ENCODE peak calls at places on chromosomes 16 and 17, in five cellular contexts. I is heart left ventricle, L is stomach, O is cardiac fibroblast, G is cardiac muscle cell. N is an unnamed sample.
A peak's percentile ranks its signal among the peaks of the same experiment; 100 is the strongest.

GRCh38 chr16:85360323-85361277 is 248.3 kb upstream of the CIBAR2 start:
- DNase-seq in L (peak; percentile 77), G (no peak), O (no peak), I (no peak), N (no peak)

GRCh38 chr16:28863929-28864886 is 565 bp downstream of the SH2B1 start:
- DNase-seq in I (peak; percentile 39), O (peak; percentile 46), L (no peak), G (peak; percentile 61), N (peak; percentile 30)

GRCh38 chr17:31413871-31414589 is 22.6 kb downstream of the RAB11FIP4 start:
- DNase-seq in O (peak; percentile 73), I (peak; percentile 58), L (no peak), G (peak; percentile 78), N (peak; percentile 77)

GRCh38 chr17:38451840-38452529 is 23.7 kb downstream of the ARHGAP23 start:
- DNase-seq in G (peak; percentile 97), L (no peak), I (no peak), O (peak; percentile 90), N (peak; percentile 91)

GRCh38 chr16:15592324-15592723 is 50.6 kb downstream of the MARF1 start:
- DNase-seq in O (no peak), I (no peak), G (no peak), L (no peak), N (no peak)

GRCh38 chr17:75060434-75061054 is 13.5 kb downstream of the KCTD2 start:
- DNase-seq in O (no peak), L (no peak), I (peak; percentile 42), G (no peak), N (no peak)

GRCh38 chr17:48416971-48417370 is 13.0 kb downstream of the SKAP1 start:
- DNase-seq in O (no peak), G (no peak), L (no peak), I (no peak), N (no peak)

GRCh38 chr17:41211845-41212466 is 14.5 kb upstream of the KRTAP9-2 start:
- DNase-seq in L (no peak), I (no peak), O (peak; percentile 36), G (no peak), N (peak; percentile 54)

GRCh38 chr16:53768593-53768992 is 64.6 kb downstream of the FTO start:
- DNase-seq in I (no peak), G (peak; percentile 93), L (no peak), O (peak; percentile 97), N (peak; percentile 93)

DNA sequence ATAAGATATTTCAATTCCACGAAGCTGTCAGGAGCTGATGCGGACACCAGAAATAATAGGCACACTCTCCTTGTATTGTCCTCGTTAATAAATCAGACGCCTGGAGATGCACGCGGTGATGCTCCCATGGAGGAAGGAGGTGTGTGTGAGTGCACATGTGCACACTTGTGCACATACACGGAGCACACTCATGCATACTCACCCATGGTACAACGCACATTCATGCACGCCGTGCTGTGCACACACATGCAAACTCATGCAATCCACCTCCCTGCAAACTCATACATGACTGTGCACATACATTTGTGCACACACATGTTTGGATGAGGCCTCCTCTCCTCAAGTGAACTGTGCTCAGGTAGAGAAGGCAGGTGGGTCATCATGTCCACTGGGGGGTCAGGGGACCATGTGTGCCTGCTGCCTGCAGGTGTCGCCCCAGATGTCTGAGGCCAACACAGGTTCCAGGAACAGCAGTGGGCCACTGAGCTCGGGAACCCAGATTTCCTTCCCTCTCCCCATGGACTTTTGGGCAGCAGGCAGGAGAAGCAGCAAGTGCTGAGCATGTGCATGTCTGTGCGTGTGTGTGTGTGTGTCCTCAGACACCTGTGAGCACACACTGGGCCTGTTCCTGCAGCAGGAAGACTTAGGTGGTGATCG is 165.3 kb downstream of the SDK2 start:
- DNase-seq in L (no peak), O (no peak), G (no peak), I (no peak), N (no peak)
- TF ChIP-seq CTCF in L (no peak), O (no peak), G (no peak), I (no peak), N (no peak)

GRCh38 chr17:42679001-42679491 is 2.3 kb upstream of the PLEKHH3 start:
- DNase-seq in O (peak; percentile 54), I (no peak), L (peak; percentile 63), G (peak; percentile 62), N (no peak)
- TF ChIP-seq CTCF in O (no peak), I (no peak), L (no peak), G (no peak), N (no peak)

GRCh38 chr16:49592507-49593422 is 219.2 kb downstream of the C16orf78 start:
- DNase-seq in G (peak; percentile 38), L (peak; percentile 30), O (peak; percentile 52), I (no peak), N (no peak)

GRCh38 chr16:49588729-49589384 is 215.3 kb downstream of the C16orf78 start:
- DNase-seq in G (peak; percentile 59), O (peak; percentile 52), I (no peak), L (peak; percentile 17), N (no peak)

GRCh38 chr16:49588061-49588460 is 214.5 kb downstream of the C16orf78 start:
- DNase-seq in O (no peak), L (peak; percentile 5), G (no peak), I (no peak), N (no peak)

GRCh38 chr16:49589721-49590120 is 216.1 kb downstream of the C16orf78 start:
- DNase-seq in L (peak; percentile 9), O (no peak), G (no peak), I (no peak), N (no peak)

GRCh38 chr16:49590166-49590871 is 216.7 kb downstream of the C16orf78 start:
- DNase-seq in L (peak; percentile 17), I (no peak), O (no peak), G (no peak), N (no peak)
- TF ChIP-seq CTCF in L (no peak), I (no peak), O (no peak), G (no peak), N (no peak)

DNA sequence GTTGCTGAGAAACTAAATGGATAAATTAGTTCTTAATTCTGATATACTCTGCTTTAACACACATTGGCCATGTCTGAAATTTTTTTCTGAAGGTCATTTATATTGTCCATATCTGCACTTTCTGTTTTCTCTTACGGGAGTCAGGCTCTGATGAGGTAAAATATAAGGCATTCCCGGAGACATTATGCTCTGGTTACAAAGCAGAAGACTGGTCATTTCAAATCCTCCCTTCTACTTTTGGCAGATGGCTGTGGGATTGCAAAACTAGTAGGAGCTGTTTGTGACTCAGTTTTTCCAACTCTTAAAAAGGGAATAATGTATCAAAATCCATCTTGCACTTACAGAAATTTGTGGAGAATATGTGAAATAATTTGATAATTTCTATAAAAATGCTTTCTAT is 92.2 kb upstream of the CPHXL start:
- DNase-seq in L (no peak), O (peak; percentile 9), I (no peak), G (peak; percentile 0), N (no peak)
- TF ChIP-seq CTCF in L (no peak), O (no peak), I (no peak), G (no peak), N (no peak)

GRCh38 chr16:11330526-11331237 is 14.6 kb upstream of the RMI2 start:
- DNase-seq in I (no peak), G (no peak), O (no peak), L (no peak), N (no peak)
- TF ChIP-seq CTCF in I (no peak), G (no peak), O (no peak), L (no peak), N (no peak)

GRCh38 chr17:1644493-1645206 is 882 bp downstream of the SCARF1 start:
- DNase-seq in G (peak; percentile 25), O (peak; percentile 67), L (no peak), I (peak; percentile 39), N (peak; percentile 33)

GRCh38 chr17:1643999-1644492 is 1.5 kb downstream of the SCARF1 start:
- DNase-seq in I (peak; percentile 55), L (no peak), G (peak; percentile 24), O (peak; percentile 18), N (no peak)

GRCh38 chr17:1645207-1646171 is at the start of gene SCARF1:
- DNase-seq in I (peak; percentile 86), G (no peak), O (no peak), L (no peak), N (no peak)

GRCh38 chr17:1641065-1641403 is 4.5 kb downstream of the SCARF1 start:
- DNase-seq in L (no peak), G (no peak), I (no peak), O (no peak), N (no peak)

DNA sequence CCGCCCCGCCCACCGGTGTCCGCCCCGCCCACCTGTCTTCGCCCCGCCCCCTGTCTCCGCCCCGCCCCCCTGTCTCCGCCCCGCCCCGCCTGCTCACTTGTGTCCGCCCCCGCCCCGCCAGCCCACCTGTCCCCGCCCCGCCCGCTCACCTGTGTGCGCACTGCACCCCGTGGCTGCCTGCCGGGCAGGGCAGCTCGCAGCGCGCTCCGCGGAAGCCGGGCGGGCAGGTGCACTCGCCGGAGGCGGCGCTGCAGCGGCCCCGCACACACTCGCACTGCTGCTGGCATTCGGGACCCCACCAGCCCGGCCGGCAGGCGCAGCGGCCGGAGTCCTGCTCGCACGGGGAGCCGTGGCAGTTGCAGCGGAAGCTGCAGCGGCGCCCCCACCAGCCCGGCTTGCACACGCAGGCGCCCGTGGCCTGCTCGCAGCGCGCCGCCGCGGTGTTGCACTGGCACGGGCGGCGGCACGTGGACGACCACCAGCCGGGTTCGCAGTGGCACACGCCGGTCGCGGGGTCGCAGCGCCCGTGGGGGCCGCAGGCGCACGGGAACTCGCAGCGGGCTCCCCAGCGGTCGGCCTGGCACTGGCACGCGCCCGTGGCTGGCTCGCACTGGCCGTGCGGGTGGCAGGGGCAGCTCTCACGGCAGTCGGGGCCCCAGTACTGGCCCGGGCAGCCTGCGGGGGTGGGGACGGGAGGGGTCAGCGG is 2.1 kb downstream of the SCARF1 start:
- DNase-seq in O (no peak), L (peak; percentile 92), I (peak; percentile 59), G (peak; percentile 23), N (no peak)
- TF ChIP-seq CTCF in O (no peak), L (no peak), I (no peak), G (peak; percentile 17), N (peak; percentile 51)

GRCh38 chr17:77281904-77282367 is 141.2 kb downstream of the SEC14L1 start:
- DNase-seq in O (no peak), G (peak; percentile 40), I (no peak), L (peak; percentile 65), N (no peak)

GRCh38 chr17:77279448-77280303 is 138.9 kb downstream of the SEC14L1 start:
- DNase-seq in G (peak; percentile 94), I (no peak), L (peak; percentile 44), O (peak; percentile 72), N (no peak)

GRCh38 chr17:77281024-77281903 is 140.5 kb downstream of the SEC14L1 start:
- DNase-seq in I (peak; percentile 48), L (peak; percentile 74), G (peak; percentile 58), O (no peak), N (no peak)

GRCh38 chr17:77282524-77283515 is 142.1 kb downstream of the SEC14L1 start:
- DNase-seq in L (peak; percentile 80), G (peak; percentile 88), I (no peak), O (peak; percentile 46), N (no peak)

DNA sequence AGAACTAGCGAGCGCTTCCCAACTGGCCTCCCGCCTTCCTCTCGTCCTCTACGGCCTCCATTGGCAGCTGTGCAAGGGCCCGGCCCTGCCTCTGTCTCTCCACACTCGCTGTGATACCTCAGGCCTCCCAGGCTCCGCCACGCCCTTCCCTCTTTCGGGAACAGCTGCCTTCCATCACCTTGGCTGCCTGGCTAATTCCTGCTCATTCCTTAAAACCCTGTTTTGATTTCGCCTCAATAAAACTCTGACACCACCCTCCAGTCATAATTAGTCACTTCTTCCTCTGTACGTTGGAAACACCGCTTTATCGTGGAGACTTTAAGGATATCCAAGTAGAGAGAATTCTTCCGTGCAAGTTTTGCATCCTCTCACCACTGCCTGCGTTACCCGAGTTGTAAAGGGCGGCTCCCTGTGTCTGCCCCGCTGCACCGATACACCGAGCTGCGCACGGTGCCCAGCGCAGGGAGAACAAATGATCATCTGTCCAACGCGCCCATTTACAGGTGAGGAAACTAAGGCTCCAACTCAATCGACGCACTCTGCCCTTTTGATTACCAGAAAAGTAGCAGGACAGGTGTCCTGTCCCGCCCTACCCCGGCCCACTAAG is 139.6 kb downstream of the SEC14L1 start:
- DNase-seq in O (peak; percentile 89), G (peak; percentile 89), I (no peak), L (no peak), N (peak; percentile 47)
- TF ChIP-seq CTCF in O (no peak), G (no peak), I (no peak), L (no peak), N (no peak)

N was measured in HFFc6.